ENCODE peak calls at places on chromosomes 11 and 22, in six cellular contexts. One of them, this sample, is unnamed.

GRCh38 chr11:8038393-8038792 is 42.6 kb upstream of the TUB start:
- DNase-seq in astrocyte: no peak
- DNase-seq in kidney: no peak
- DNase-seq in HTR-8/SVneo: no peak
- DNase-seq in left cardiac atrium: no peak
- DNase-seq in NCI-H2171: no peak
- DNase-seq in this sample: no peak

GRCh38 chr11:67700548-67701262 is 26.3 kb upstream of the ALDH3B2 start:
- DNase-seq in left cardiac atrium: no peak
- DNase-seq in NCI-H2171: peak
- DNase-seq in astrocyte: no peak
- DNase-seq in kidney: no peak
- DNase-seq in HTR-8/SVneo: no peak
- DNase-seq in this sample: no peak

GRCh38 chr11:78926633-78927347 is 352.1 kb upstream of the NARS2 start:
- DNase-seq in astrocyte: peak
- DNase-seq in NCI-H2171: no peak
- DNase-seq in left cardiac atrium: no peak
- DNase-seq in HTR-8/SVneo: no peak
- DNase-seq in kidney: no peak
- DNase-seq in this sample: no peak

GRCh38 chr11:66243816-66244215 is 24.6 kb upstream of the RAB1B start:
- DNase-seq in NCI-H2171: no peak
- DNase-seq in kidney: no peak
- DNase-seq in HTR-8/SVneo: no peak
- DNase-seq in astrocyte: no peak
- DNase-seq in left cardiac atrium: no peak
- DNase-seq in this sample: no peak

GRCh38 chr11:33135216-33135615 is 26.1 kb downstream of the CSTF3 start:
- DNase-seq in left cardiac atrium: no peak
- DNase-seq in HTR-8/SVneo: no peak
- DNase-seq in NCI-H2171: no peak
- DNase-seq in astrocyte: peak
- DNase-seq in kidney: no peak
- DNase-seq in this sample: no peak

GRCh38 chr11:132779487-132779886 is 752.8 kb downstream of the OPCML start:
- DNase-seq in left cardiac atrium: no peak
- DNase-seq in HTR-8/SVneo: no peak
- DNase-seq in astrocyte: peak
- DNase-seq in NCI-H2171: no peak
- DNase-seq in kidney: no peak
- DNase-seq in this sample: no peak

GRCh38 chr11:109363682-109364081 is 58.3 kb upstream of the C11orf87 start:
- DNase-seq in kidney: no peak
- DNase-seq in NCI-H2171: no peak
- DNase-seq in left cardiac atrium: no peak
- DNase-seq in astrocyte: no peak
- DNase-seq in HTR-8/SVneo: no peak
- DNase-seq in this sample: no peak

GRCh38 chr11:71396548-71397123 is 51.6 kb downstream of the DHCR7 start:
- DNase-seq in left cardiac atrium: no peak
- DNase-seq in NCI-H2171: no peak
- DNase-seq in HTR-8/SVneo: no peak
- DNase-seq in astrocyte: no peak
- DNase-seq in kidney: no peak
- DNase-seq in this sample: no peak

GRCh38 chr11:17803751-17804334 is 69.3 kb downstream of the KCNC1 start:
- DNase-seq in HTR-8/SVneo: no peak
- DNase-seq in kidney: no peak
- DNase-seq in NCI-H2171: no peak
- DNase-seq in left cardiac atrium: no peak
- DNase-seq in astrocyte: no peak
- DNase-seq in this sample: no peak

GRCh38 chr22:24595863-24596262 is 3.0 kb upstream of the LRRC75B start:
- DNase-seq in astrocyte: no peak
- DNase-seq in NCI-H2171: no peak
- DNase-seq in HTR-8/SVneo: no peak
- DNase-seq in left cardiac atrium: no peak
- DNase-seq in kidney: peak
- DNase-seq in this sample: no peak

GRCh38 chr11:748007-748359 is 719 bp downstream of the TALDO1 start:
- DNase-seq in astrocyte: no peak
- DNase-seq in HTR-8/SVneo: no peak
- DNase-seq in kidney: peak
- DNase-seq in left cardiac atrium: no peak
- DNase-seq in NCI-H2171: no peak
- DNase-seq in this sample: no peak

GRCh38 chr11:8641332-8641731 is 41.1 kb downstream of the TRIM66 start:
- DNase-seq in astrocyte: no peak
- DNase-seq in kidney: no peak
- DNase-seq in HTR-8/SVneo: no peak
- DNase-seq in NCI-H2171: no peak
- DNase-seq in left cardiac atrium: no peak
- DNase-seq in this sample: no peak

GRCh38 chr11:47233989-47234668 is 14.5 kb downstream of the ACP2 start:
- DNase-seq in astrocyte: peak
- DNase-seq in HTR-8/SVneo: no peak
- DNase-seq in kidney: no peak
- DNase-seq in left cardiac atrium: no peak
- DNase-seq in NCI-H2171: no peak
- DNase-seq in this sample: no peak

GRCh38 chr11:134126197-134126822 is 57.4 kb downstream of the JAM3 start:
- DNase-seq in astrocyte: peak
- DNase-seq in kidney: no peak
- DNase-seq in left cardiac atrium: no peak
- DNase-seq in HTR-8/SVneo: peak
- DNase-seq in NCI-H2171: no peak
- DNase-seq in this sample: peak

GRCh38 chr11:9030601-9031000 is 26.8 kb upstream of the NRIP3 start:
- DNase-seq in astrocyte: no peak
- DNase-seq in left cardiac atrium: no peak
- DNase-seq in NCI-H2171: no peak
- DNase-seq in HTR-8/SVneo: no peak
- DNase-seq in kidney: no peak
- DNase-seq in this sample: no peak

GRCh38 chr22:39308614-39309363 is 10.6 kb downstream of the RPL3 start:
- DNase-seq in astrocyte: peak
- DNase-seq in left cardiac atrium: peak
- DNase-seq in HTR-8/SVneo: peak
- DNase-seq in kidney: no peak
- DNase-seq in NCI-H2171: no peak
- DNase-seq in this sample: no peak

GRCh38 chr11:127925430-127925829 is 661.9 kb downstream of the ETS1 start:
- DNase-seq in kidney: no peak
- DNase-seq in NCI-H2171: no peak
- DNase-seq in astrocyte: peak
- DNase-seq in HTR-8/SVneo: no peak
- DNase-seq in left cardiac atrium: no peak
- DNase-seq in this sample: no peak

GRCh38 chr11:13776134-13776815 is 107.8 kb downstream of the FAR1 start:
- DNase-seq in astrocyte: no peak
- DNase-seq in NCI-H2171: peak
- DNase-seq in left cardiac atrium: no peak
- DNase-seq in HTR-8/SVneo: no peak
- DNase-seq in kidney: no peak
- DNase-seq in this sample: no peak